ENCODE peak calls at places on chromosomes 6 and 20, in four cellular contexts. One of them, this sample, is unnamed.

GRCh38 chr6:151493495-151494234 is at the start of gene CCDC170:
- DNase-seq in WTC11: peak
- DNase-seq in HepG2: peak
- DNase-seq in A549: peak
- DNase-seq in this sample: no peak

GRCh38 chr6:80165143-80165542 is 58.7 kb downstream of the BCKDHB start:
- DNase-seq in A549: no peak
- DNase-seq in WTC11: no peak
- DNase-seq in HepG2: no peak
- DNase-seq in this sample: no peak

GRCh38 chr20:20237093-20237959 is 130.6 kb upstream of the INSM1 start:
- DNase-seq in HepG2: peak
- DNase-seq in WTC11: peak
- DNase-seq in A549: peak
- DNase-seq in this sample: peak

GRCh38 chr20:36645998-36646397 is at the start of gene SLA2:
- DNase-seq in A549: no peak
- DNase-seq in WTC11: no peak
- DNase-seq in HepG2: no peak
- DNase-seq in this sample: no peak

GRCh38 chr20:53609501-53610445 is 16.1 kb upstream of the ZNF217 start:
- DNase-seq in A549: peak
- DNase-seq in HepG2: no peak
- DNase-seq in WTC11: peak
- DNase-seq in this sample: peak

GRCh38 chr6:113858067-113858604 is 991 bp downstream of the MARCKS start:
- DNase-seq in HepG2: no peak
- DNase-seq in WTC11: peak
- DNase-seq in A549: peak
- DNase-seq in this sample: no peak

GRCh38 chr20:34562643-34563042 is 4.1 kb downstream of the MAP1LC3A start:
- DNase-seq in WTC11: peak
- DNase-seq in HepG2: peak
- DNase-seq in A549: peak
- DNase-seq in this sample: peak

GRCh38 chr6:34745277-34746103 is 11.8 kb upstream of the SNRPC start:
- DNase-seq in HepG2: peak
- DNase-seq in WTC11: no peak
- DNase-seq in A549: no peak
- DNase-seq in this sample: peak

GRCh38 chr6:146741609-146742008 is 142.8 kb downstream of the ADGB start:
- DNase-seq in WTC11: no peak
- DNase-seq in A549: no peak
- DNase-seq in HepG2: peak
- DNase-seq in this sample: no peak

GRCh38 chr20:62740286-62741141 is 31.9 kb downstream of the NTSR1 start:
- DNase-seq in A549: peak
- DNase-seq in HepG2: peak
- DNase-seq in WTC11: peak
- DNase-seq in this sample: peak

GRCh38 chr6:122220254-122220653 is 179.2 kb upstream of the HSF2 start:
- DNase-seq in HepG2: no peak
- DNase-seq in WTC11: no peak
- DNase-seq in A549: no peak
- DNase-seq in this sample: no peak

GRCh38 chr20:3980260-3981131 is 34.9 kb downstream of the RNF24 start:
- DNase-seq in WTC11: no peak
- DNase-seq in A549: peak
- DNase-seq in HepG2: peak
- DNase-seq in this sample: peak

GRCh38 chr6:109348246-109348645 is 34.0 kb downstream of the CD164 start:
- DNase-seq in A549: no peak
- DNase-seq in HepG2: no peak
- DNase-seq in WTC11: no peak
- DNase-seq in this sample: no peak

GRCh38 chr6:56814308-56814707 is 140.6 kb upstream of the BEND6 start:
- DNase-seq in A549: no peak
- DNase-seq in HepG2: no peak
- DNase-seq in WTC11: no peak
- DNase-seq in this sample: no peak

GRCh38 chr6:129140571-129140970 is 257.6 kb downstream of the LAMA2 start:
- DNase-seq in A549: no peak
- DNase-seq in WTC11: no peak
- DNase-seq in HepG2: no peak
- DNase-seq in this sample: no peak

GRCh38 chr20:61759286-61760065 is 306.2 kb downstream of the TAF4 start:
- DNase-seq in A549: no peak
- DNase-seq in WTC11: no peak
- DNase-seq in HepG2: no peak
- DNase-seq in this sample: no peak

GRCh38 chr6:161228911-161229591 is 44.8 kb downstream of the AGPAT4 start:
- DNase-seq in A549: no peak
- DNase-seq in HepG2: no peak
- DNase-seq in WTC11: no peak
- DNase-seq in this sample: peak

GRCh38 chr6:160991411-160992322 is at the start of gene MAP3K4:
- DNase-seq in A549: peak
- DNase-seq in HepG2: peak
- DNase-seq in WTC11: peak
- DNase-seq in this sample: peak

GRCh38 chr20:33693741-33694645 is 7.8 kb upstream of the E2F1 start:
- DNase-seq in A549: no peak
- DNase-seq in WTC11: peak
- DNase-seq in HepG2: no peak
- DNase-seq in this sample: no peak

GRCh38 chr6:82033631-82034211 is 213.8 kb downstream of the IBTK start:
- DNase-seq in A549: no peak
- DNase-seq in HepG2: no peak
- DNase-seq in WTC11: no peak
- DNase-seq in this sample: no peak

GRCh38 chr6:143980921-143981320 is 27.1 kb downstream of the PLAGL1 start:
- DNase-seq in HepG2: no peak
- DNase-seq in A549: no peak
- DNase-seq in WTC11: no peak
- DNase-seq in this sample: no peak
- TF ChIP-seq HMGXB4 in HepG2: no peak
- TF ChIP-seq HMGXB4 in A549: no peak
- TF ChIP-seq HMGXB4 in WTC11: no peak
- TF ChIP-seq HMGXB4 in this sample: no peak

DNA sequence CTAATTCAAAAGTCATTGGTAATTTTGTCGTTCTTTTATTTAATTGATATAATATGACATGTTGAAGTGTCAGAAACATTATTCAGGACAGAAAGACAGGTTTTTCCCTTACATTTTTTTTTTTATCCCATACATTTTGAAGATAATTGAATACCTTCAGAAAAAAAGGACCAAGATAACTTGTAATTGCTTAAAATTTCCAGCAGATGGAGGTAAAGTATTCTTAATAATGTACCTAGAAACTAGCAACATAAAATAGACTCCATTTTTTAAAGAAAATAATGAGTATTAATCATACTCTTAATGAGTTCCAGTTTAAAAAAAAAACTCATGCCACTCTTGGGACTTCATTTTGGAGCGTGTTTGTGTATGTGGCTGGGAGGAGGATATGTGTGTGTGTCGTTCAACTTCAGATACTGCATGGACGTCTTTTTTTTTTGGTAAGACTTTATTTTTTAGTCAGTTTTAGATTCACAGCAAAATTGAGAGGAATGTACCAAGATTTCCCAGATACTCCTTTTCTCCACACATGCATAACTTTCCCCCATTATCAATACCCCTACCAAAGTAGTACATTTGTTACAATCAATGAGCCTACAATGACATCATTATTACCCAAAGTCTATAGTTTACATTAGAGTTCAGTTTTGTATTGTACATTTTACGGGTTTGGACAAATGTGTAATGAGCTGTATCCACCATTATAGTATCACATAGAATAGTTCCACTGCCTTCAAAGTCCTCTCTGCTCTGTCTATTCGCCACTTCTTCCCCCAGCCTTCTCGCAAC is 79.4 kb downstream of the ROS1 start:
- DNase-seq in WTC11: no peak
- DNase-seq in A549: peak
- DNase-seq in HepG2: peak
- DNase-seq in this sample: peak
- TF ChIP-seq HMGXB4 in WTC11: no peak
- TF ChIP-seq HMGXB4 in A549: no peak
- TF ChIP-seq HMGXB4 in HepG2: no peak
- TF ChIP-seq HMGXB4 in this sample: no peak

GRCh38 chr6:21800330-21800729 is 206.8 kb downstream of the SOX4 start:
- DNase-seq in A549: no peak
- DNase-seq in HepG2: no peak
- DNase-seq in WTC11: no peak
- DNase-seq in this sample: no peak
- TF ChIP-seq HMGXB4 in A549: no peak
- TF ChIP-seq HMGXB4 in HepG2: no peak
- TF ChIP-seq HMGXB4 in WTC11: no peak
- TF ChIP-seq HMGXB4 in this sample: no peak

GRCh38 chr6:40854592-40854991 is 184.4 kb downstream of the UNC5CL start:
- DNase-seq in WTC11: no peak
- DNase-seq in HepG2: no peak
- DNase-seq in A549: no peak
- DNase-seq in this sample: no peak

GRCh38 chr6:40855481-40855880 is 183.5 kb downstream of the UNC5CL start:
- DNase-seq in WTC11: no peak
- DNase-seq in A549: no peak
- DNase-seq in HepG2: no peak
- DNase-seq in this sample: no peak

GRCh38 chr6:40856271-40856670 is 182.8 kb downstream of the UNC5CL start:
- DNase-seq in HepG2: no peak
- DNase-seq in WTC11: no peak
- DNase-seq in A549: no peak
- DNase-seq in this sample: no peak

GRCh38 chr6:40848868-40849524 is 190.0 kb downstream of the UNC5CL start:
- DNase-seq in HepG2: no peak
- DNase-seq in A549: no peak
- DNase-seq in WTC11: no peak
- DNase-seq in this sample: no peak

GRCh38 chr6:40852667-40853383 is 186.2 kb downstream of the UNC5CL start:
- DNase-seq in HepG2: peak
- DNase-seq in WTC11: peak
- DNase-seq in A549: peak
- DNase-seq in this sample: peak
- TF ChIP-seq HMGXB4 in HepG2: no peak
- TF ChIP-seq HMGXB4 in WTC11: no peak
- TF ChIP-seq HMGXB4 in A549: no peak
- TF ChIP-seq HMGXB4 in this sample: no peak

GRCh38 chr6:142760152-142760551 is 184.8 kb downstream of the HIVEP2 start:
- DNase-seq in WTC11: no peak
- DNase-seq in A549: no peak
- DNase-seq in HepG2: no peak
- DNase-seq in this sample: no peak
- TF ChIP-seq HMGXB4 in WTC11: no peak
- TF ChIP-seq HMGXB4 in A549: no peak
- TF ChIP-seq HMGXB4 in HepG2: no peak
- TF ChIP-seq HMGXB4 in this sample: no peak

GRCh38 chr6:14442250-14442649 is 324.7 kb downstream of the CD83 start:
- DNase-seq in A549: no peak
- DNase-seq in HepG2: no peak
- DNase-seq in WTC11: no peak
- DNase-seq in this sample: no peak
- TF ChIP-seq HMGXB4 in A549: no peak
- TF ChIP-seq HMGXB4 in HepG2: no peak
- TF ChIP-seq HMGXB4 in WTC11: no peak
- TF ChIP-seq HMGXB4 in this sample: no peak

GRCh38 chr6:45741437-45742166 is 274.1 kb downstream of the CLIC5 start:
- DNase-seq in WTC11: no peak
- DNase-seq in HepG2: no peak
- DNase-seq in A549: no peak
- DNase-seq in this sample: no peak
- TF ChIP-seq HMGXB4 in WTC11: no peak
- TF ChIP-seq HMGXB4 in HepG2: no peak
- TF ChIP-seq HMGXB4 in A549: no peak
- TF ChIP-seq HMGXB4 in this sample: no peak